ENCODE peak calls at places on chromosome 6, in four cellular contexts. X, I, D and W are unnamed samples.

GRCh38 chr6:151384151-151384550 is 7.2 kb downstream of the ZBTB2 start:
- DNase-seq in X (no peak), I (no peak), D (no peak), W (no peak)

GRCh38 chr6:126786262-126786661 is 332.2 kb upstream of the RSPO3 start:
- DNase-seq in X (no peak), I (no peak), D (no peak), W (no peak)

GRCh38 chr6:4957521-4958231 is 46.2 kb downstream of the RPP40 start:
- DNase-seq in X (no peak), D (peak; percentile 24), I (peak; percentile 35), W (peak; percentile 80)

GRCh38 chr6:15914553-15914952 is 214.3 kb upstream of the MYLIP start:
- DNase-seq in X (no peak), I (no peak), D (no peak), W (no peak)

GRCh38 chr6:143419526-143419925 is 31.0 kb downstream of the ADAT2 start:
- DNase-seq in I (no peak), X (no peak), D (no peak), W (no peak)

GRCh38 chr6:121504227-121504626 is 68.8 kb downstream of the GJA1 start:
- DNase-seq in D (no peak), X (peak; percentile 94), I (no peak), W (no peak)

GRCh38 chr6:3724451-3725144 is 26.9 kb downstream of the PXDC1 start:
- DNase-seq in D (no peak), X (no peak), I (peak; percentile 41), W (no peak)

GRCh38 chr6:16450821-16451220 is 212.4 kb downstream of the GMPR start:
- DNase-seq in D (no peak), I (no peak), X (no peak), W (no peak)

GRCh38 chr6:66796987-66797386 is 1090.0 kb upstream of the EYS start:
- DNase-seq in D (no peak), X (no peak), I (no peak), W (no peak)

GRCh38 chr6:118932421-118932820 is 2.5 kb downstream of the MCM9 start:
- DNase-seq in I (no peak), D (no peak), X (no peak), W (no peak)

GRCh38 chr6:14129572-14129971 is 12.0 kb downstream of the CD83 start:
- DNase-seq in I (peak; percentile 81), X (peak; percentile 58), D (peak; percentile 70), W (peak; percentile 86)

GRCh38 chr6:127343753-127344659 is 597 bp upstream of the ECHDC1 start:
- DNase-seq in D (peak; percentile 25), I (peak; percentile 49), X (peak; percentile 1), W (peak; percentile 45)

GRCh38 chr6:42315991-42316378 is 98.3 kb upstream of the MRPS10 start:
- DNase-seq in I (peak; percentile 47), D (peak; percentile 48), X (peak; percentile 84), W (peak; percentile 43)

GRCh38 chr6:106511274-106512047 is 117.8 kb downstream of the RTN4IP1 start:
- DNase-seq in I (no peak), D (peak; percentile 18), X (no peak), W (peak; percentile 81)

GRCh38 chr6:25464225-25464624 is 185.1 kb downstream of the CARMIL1 start:
- DNase-seq in D (no peak), I (no peak), X (no peak), W (no peak)

GRCh38 chr6:17334265-17334664 is 53.1 kb downstream of the RBM24 start:
- DNase-seq in X (peak; percentile 49), I (no peak), D (no peak), W (no peak)

GRCh38 chr6:20705741-20706140 is 171.5 kb downstream of the CDKAL1 start:
- DNase-seq in I (no peak), D (peak; percentile 37), X (no peak), W (no peak)

GRCh38 chr6:4561078-4561435 is 215.1 kb upstream of the CDYL start:
- DNase-seq in D (no peak), I (no peak), X (no peak), W (no peak)

GRCh38 chr6:100342830-100343229 is 121.9 kb downstream of the SIM1 start:
- DNase-seq in D (no peak), I (no peak), X (no peak), W (no peak)

GRCh38 chr6:109456710-109457595 is 1.4 kb upstream of the MICAL1 start:
- DNase-seq in D (no peak), I (no peak), X (no peak), W (peak; percentile 19)

GRCh38 chr6:109456283-109456583 is 661 bp upstream of the MICAL1 start:
- DNase-seq in X (no peak), I (no peak), D (no peak), W (peak; percentile 71)

GRCh38 chr6:109460161-109460830 is 4.7 kb upstream of the MICAL1 start:
- DNase-seq in D (no peak), I (no peak), X (no peak), W (no peak)

GRCh38 chr6:109457596-109457996 is 2.0 kb upstream of the MICAL1 start:
- DNase-seq in D (no peak), I (no peak), X (no peak), W (no peak)

GRCh38 chr6:109458774-109459531 is 3.4 kb upstream of the MICAL1 start:
- DNase-seq in D (no peak), X (no peak), I (no peak), W (no peak)
- TF ChIP-seq JUNB in D (no peak), X (no peak), I (no peak), W (no peak)

DNA sequence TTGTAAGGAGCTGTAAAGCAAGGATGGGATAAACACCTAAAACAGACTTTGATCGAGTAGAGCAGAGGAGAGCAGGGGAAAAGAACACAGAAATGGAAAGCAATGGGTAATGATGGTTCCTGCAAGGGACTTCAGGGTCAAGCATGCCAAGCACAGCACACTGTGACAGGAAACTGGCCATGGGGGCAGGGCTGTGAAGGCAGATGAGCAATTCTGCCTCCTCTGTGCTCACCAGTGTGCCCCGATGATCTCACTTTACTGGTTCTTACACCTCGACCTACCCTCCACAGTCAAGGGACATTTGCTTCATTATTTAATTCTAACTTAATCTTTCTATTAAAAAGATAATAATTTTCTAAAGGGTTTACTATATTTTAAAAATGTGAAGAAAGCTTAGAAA is 21.6 kb upstream of the MYB start:
- DNase-seq in X (no peak), I (no peak), D (no peak), W (no peak)
- TF ChIP-seq CTCF in X (no peak), I (no peak), D (no peak), W (no peak)

GRCh38 chr6:1542335-1542734 is 67.4 kb upstream of the FOXC1 start:
- DNase-seq in X (no peak), D (no peak), I (no peak), W (no peak)

GRCh38 chr6:1540864-1541521 is 68.7 kb upstream of the FOXC1 start:
- DNase-seq in I (no peak), D (peak; percentile 64), X (no peak), W (no peak)

GRCh38 chr6:1544603-1545002 is 65.1 kb upstream of the FOXC1 start:
- DNase-seq in X (no peak), I (no peak), D (no peak), W (no peak)

GRCh38 chr6:1544000-1544399 is 65.7 kb upstream of the FOXC1 start:
- DNase-seq in D (no peak), X (no peak), I (no peak), W (no peak)

GRCh38 chr6:1542764-1543163 is 67.0 kb upstream of the FOXC1 start:
- DNase-seq in I (no peak), D (no peak), X (no peak), W (no peak)
- TF ChIP-seq JUNB in I (no peak), D (no peak), X (no peak), W (no peak)

GRCh38 chr6:83044211-83044768 is 21.4 kb downstream of the UBE3D start:
- DNase-seq in X (no peak), D (no peak), I (no peak), W (no peak)
- TF ChIP-seq CTCF in X (no peak), D (no peak), I (no peak), W (no peak)

GRCh38 chr6:131754088-131754487 is 43.3 kb upstream of the CTAGE9 start:
- DNase-seq in X (no peak), I (no peak), D (no peak), W (no peak)
- TF ChIP-seq JUNB in X (no peak), I (no peak), D (no peak), W (no peak)

GRCh38 chr6:96716221-96716620 is 121.1 kb downstream of the GPR63 start:
- DNase-seq in X (no peak), I (no peak), D (no peak), W (peak; percentile 37)
- TF ChIP-seq CTCF in X (no peak), I (no peak), D (no peak), W (peak; percentile 48)

GRCh38 chr6:56745081-56745480 is 102.4 kb upstream of the DST start:
- DNase-seq in X (no peak), I (no peak), D (no peak), W (no peak)
- TF ChIP-seq JUNB in X (no peak), I (no peak), D (no peak), W (no peak)

GRCh38 chr6:167092672-167093339 is 30.1 kb upstream of the CCR6 start:
- DNase-seq in I (no peak), X (no peak), D (no peak), W (no peak)

GRCh38 chr6:167087857-167088256 is 35.0 kb upstream of the CCR6 start:
- DNase-seq in I (no peak), X (no peak), D (no peak), W (no peak)

GRCh38 chr6:167089243-167090142 is 33.4 kb upstream of the CCR6 start:
- DNase-seq in X (no peak), I (no peak), D (no peak), W (no peak)

GRCh38 chr6:167091149-167092107 is 31.5 kb upstream of the CCR6 start:
- DNase-seq in I (no peak), D (no peak), X (no peak), W (no peak)

DNA sequence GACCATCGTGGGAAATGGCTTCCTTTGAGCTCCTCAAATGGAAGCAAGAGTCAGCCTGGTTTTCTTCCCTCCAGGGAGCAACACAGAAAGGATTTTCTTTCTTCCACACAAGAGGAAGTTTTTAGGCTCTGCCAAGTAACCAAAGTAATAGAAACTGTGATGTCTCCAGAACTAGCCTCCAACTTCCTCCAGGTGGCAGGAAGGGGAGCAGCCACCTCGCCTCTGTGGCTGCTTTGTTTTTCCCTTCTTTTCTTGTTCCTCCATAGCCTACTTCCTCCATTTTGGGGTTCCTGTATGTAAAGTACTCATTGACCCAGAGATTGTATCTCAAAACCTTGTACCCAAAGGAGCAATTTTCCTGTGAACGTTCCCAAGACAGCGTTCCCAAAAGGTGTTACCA is 32.7 kb upstream of the CCR6 start:
- DNase-seq in I (no peak), X (no peak), D (no peak), W (no peak)
- TF ChIP-seq CTCF in I (no peak), X (no peak), D (no peak), W (no peak)